ENCODE peak calls at places on chromosome 15, in four cellular contexts. E is GM12891, P is ovary, A is HCT116. J is an unnamed sample.
A peak's percentile ranks its signal among the peaks of the same experiment; 100 is the strongest.

GRCh38 chr15:83993591-83993990 is 242.0 kb upstream of the GOLGA6L4 start:
- DNase-seq in E (no peak), P (no peak), A (no peak), J (no peak)

GRCh38 chr15:74614744-74615312 is 808 bp upstream of the CLK3 start:
- DNase-seq in E (peak; percentile 58), P (peak; percentile 81), A (no peak), J (peak; percentile 88)

GRCh38 chr15:71716990-71717389 is 93.4 kb upstream of the NR2E3 start:
- DNase-seq in E (no peak), P (no peak), A (no peak), J (no peak)

GRCh38 chr15:52733696-52734255 is 54.6 kb upstream of the ATOSA start:
- DNase-seq in E (no peak), P (no peak), A (no peak), J (no peak)

GRCh38 chr15:101029971-101030661 is 111.0 kb downstream of the LRRK1 start:
- DNase-seq in E (no peak), P (no peak), A (no peak), J (no peak)

GRCh38 chr15:100349321-100349695 is 7.5 kb upstream of the ADAMTS17 start:
- DNase-seq in E (no peak), P (no peak), A (no peak), J (no peak)

GRCh38 chr15:95742836-95743235 is 587.7 kb upstream of the NR2F2 start:
- DNase-seq in E (no peak), P (peak; percentile 21), A (no peak), J (peak; percentile 2)

GRCh38 chr15:90989040-90989768 is 5.1 kb downstream of the PRC1 start:
- DNase-seq in E (no peak), P (no peak), A (no peak), J (no peak)

GRCh38 chr15:99447497-99448371 is 118.0 kb upstream of the MEF2A start:
- DNase-seq in E (no peak), P (no peak), A (no peak), J (peak; percentile 34)

GRCh38 chr15:53837263-53837662 is 77.8 kb upstream of the WDR72 start:
- DNase-seq in E (no peak), P (no peak), A (no peak), J (no peak)

GRCh38 chr15:43436395-43436794 is 56.6 kb downstream of the TP53BP1 start:
- DNase-seq in E (no peak), P (no peak), A (no peak), J (no peak)

GRCh38 chr15:101303408-101303807 is 8.4 kb upstream of the SNRPA1 start:
- DNase-seq in E (no peak), P (no peak), A (no peak), J (no peak)

GRCh38 chr15:46701347-46701746 is 1016.0 kb upstream of the SEMA6D start:
- DNase-seq in E (no peak), P (no peak), A (no peak), J (no peak)

GRCh38 chr15:32705450-32705849 is 12.4 kb upstream of the GREM1 start:
- DNase-seq in E (no peak), P (no peak), A (no peak), J (no peak)

GRCh38 chr15:96374494-96374893 is 44.0 kb downstream of the NR2F2 start:
- DNase-seq in E (no peak), P (peak; percentile 36), A (no peak), J (no peak)

GRCh38 chr15:24976932-24977331 is 22.1 kb downstream of the SNRPN start:
- DNase-seq in E (no peak), P (no peak), A (no peak), J (no peak)

GRCh38 chr15:65201918-65202317 is 9.4 kb downstream of the CILP start:
- DNase-seq in E (no peak), P (no peak), A (no peak), J (no peak)

GRCh38 chr15:72700076-72700475 is 14.1 kb downstream of the BBS4 start:
- DNase-seq in E (no peak), P (no peak), A (no peak), J (no peak)

GRCh38 chr15:47027322-47027946 is 689.9 kb upstream of the SEMA6D start:
- DNase-seq in E (no peak), P (no peak), A (no peak), J (no peak)

GRCh38 chr15:22980189-22981136 is at the start of gene CYFIP1:
- DNase-seq in E (peak; percentile 70), P (peak; percentile 83), A (peak; percentile 61), J (no peak)
- TF ChIP-seq POLR2A in E (no peak), P (no peak), A (no peak), J (no peak)

GRCh38 chr15:89088605-89089315 is 504 bp downstream of the ABHD2 start:
- DNase-seq in E (no peak), P (peak; percentile 50), A (no peak), J (peak; percentile 58)

GRCh38 chr15:89091667-89092220 is 3.5 kb downstream of the ABHD2 start:
- DNase-seq in E (no peak), P (no peak), A (no peak), J (peak; percentile 25)

GRCh38 chr15:89093509-89093908 is 5.3 kb downstream of the ABHD2 start:
- DNase-seq in E (no peak), P (peak; percentile 52), A (no peak), J (no peak)

GRCh38 chr15:89089316-89090230 is 1.3 kb downstream of the ABHD2 start:
- DNase-seq in E (no peak), P (no peak), A (no peak), J (peak; percentile 42)

DNA sequence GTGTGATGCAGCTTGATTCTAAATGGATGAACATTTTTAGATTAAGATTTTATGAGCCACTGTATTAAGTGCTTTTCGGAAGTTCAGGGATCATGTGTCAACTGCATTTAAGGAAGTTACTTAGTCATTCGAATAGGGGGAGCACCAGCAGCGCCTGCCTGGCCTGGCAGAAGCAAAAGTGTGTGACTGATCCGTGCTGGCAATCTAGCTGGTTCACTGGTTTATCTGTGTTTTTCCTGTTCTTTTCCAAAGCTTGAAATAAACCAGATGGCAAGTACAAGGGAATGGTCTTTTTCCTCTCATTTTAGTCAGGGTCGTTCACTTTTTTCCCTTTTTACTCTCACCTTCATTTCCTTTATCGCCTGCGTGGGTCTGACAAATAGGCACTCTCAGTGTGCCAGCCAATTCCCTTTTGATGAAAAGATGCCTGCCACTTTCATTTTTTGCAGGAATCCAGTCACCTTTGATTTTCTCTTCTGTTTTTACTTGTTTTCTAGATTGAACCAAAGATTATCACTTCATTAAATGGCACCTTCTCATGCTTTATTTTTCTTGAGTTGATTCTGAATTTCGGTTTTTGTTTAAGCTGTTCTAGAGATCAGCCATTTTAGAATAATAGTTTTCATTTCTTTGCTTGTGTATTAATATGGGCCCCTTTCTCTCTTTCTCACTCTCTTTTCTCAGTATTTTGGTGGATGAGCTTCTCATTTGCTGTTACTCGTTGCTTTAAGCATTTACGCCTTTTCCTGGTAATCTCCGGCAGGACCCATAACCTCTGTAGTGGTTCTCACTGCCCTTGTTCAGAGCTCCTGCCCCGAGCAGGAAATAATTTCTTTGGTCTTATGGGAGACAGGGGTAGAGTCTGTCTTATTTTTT is 2.8 kb downstream of the ABHD2 start:
- DNase-seq in E (no peak), P (peak; percentile 55), A (no peak), J (peak; percentile 71)
- TF ChIP-seq POLR2A in E (peak; percentile 40), P (no peak), A (no peak), J (peak; percentile 70)

GRCh38 chr15:23067416-23067815 is 28.0 kb upstream of the TUBGCP5 start:
- DNase-seq in E (no peak), P (no peak), A (no peak), J (no peak)
- TF ChIP-seq POLR2A in E (no peak), P (no peak), A (no peak), J (no peak)

GRCh38 chr15:76196949-76197315 is 114.3 kb downstream of the ETFA start:
- DNase-seq in E (no peak), P (no peak), A (no peak), J (no peak)
- TF ChIP-seq POLR2A in E (no peak), P (no peak), A (no peak), J (no peak)

GRCh38 chr15:67884009-67884408 is 44.2 kb upstream of the RNU6-1 start:
- DNase-seq in E (no peak), P (no peak), A (no peak), J (no peak)

GRCh38 chr15:67885848-67886247 is 46.0 kb upstream of the RNU6-1 start:
- DNase-seq in E (no peak), P (no peak), A (no peak), J (no peak)

GRCh38 chr15:67883228-67883773 is 43.5 kb upstream of the RNU6-1 start:
- DNase-seq in E (no peak), P (no peak), A (no peak), J (peak; percentile 29)

GRCh38 chr15:67882487-67883227 is 42.8 kb upstream of the RNU6-1 start:
- DNase-seq in E (no peak), P (no peak), A (no peak), J (peak; percentile 74)

DNA sequence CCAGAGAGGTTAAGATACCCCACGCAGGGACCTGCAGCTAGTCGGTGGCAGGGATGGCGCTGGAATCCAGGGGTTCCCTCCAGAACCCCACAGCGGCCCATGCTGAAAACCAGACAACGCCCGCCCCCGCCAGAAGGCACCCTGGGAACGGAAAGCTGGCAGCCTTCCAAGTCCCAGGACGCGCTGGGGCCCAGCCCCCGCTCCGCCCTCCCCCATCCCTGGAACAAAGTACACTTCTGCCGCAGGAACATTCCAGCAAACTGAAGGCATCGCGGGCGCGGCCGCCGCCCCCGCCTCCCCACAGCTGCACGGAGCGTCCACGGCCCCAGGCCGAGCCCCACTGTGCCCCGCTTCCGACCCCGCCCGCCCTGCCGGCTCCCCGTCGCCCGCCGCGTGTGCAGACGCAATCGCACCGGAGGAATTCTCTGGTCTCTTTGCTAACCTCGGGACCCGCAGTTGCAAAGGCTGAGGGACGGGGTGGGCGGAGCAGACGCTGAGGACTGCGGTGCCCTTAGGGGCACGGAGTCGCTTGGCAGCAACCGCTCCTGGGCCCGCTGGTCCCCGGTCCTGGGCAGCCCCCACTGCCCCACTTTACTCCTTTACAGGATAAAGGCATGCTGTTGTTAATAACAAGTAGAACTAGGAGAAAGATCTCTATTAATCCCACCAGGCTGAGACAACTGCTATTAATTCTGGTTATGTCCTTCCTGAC is 44.8 kb upstream of the RNU6-1 start:
- DNase-seq in E (no peak), P (peak; percentile 93), A (no peak), J (peak; percentile 84)
- TF ChIP-seq POLR2A in E (no peak), P (no peak), A (peak; percentile 35), J (peak; percentile 16)

GRCh38 chr15:40104296-40104864 is 4.3 kb downstream of the BMF start:
- DNase-seq in E (no peak), P (no peak), A (no peak), J (no peak)

GRCh38 chr15:40105517-40106202 is 3.0 kb downstream of the BMF start:
- DNase-seq in E (no peak), P (no peak), A (no peak), J (no peak)

GRCh38 chr15:40104865-40105516 is 3.7 kb downstream of the BMF start:
- DNase-seq in E (peak; percentile 53), P (peak; percentile 92), A (peak; percentile 73), J (peak; percentile 91)

GRCh38 chr15:40108061-40108854 is 421 bp downstream of the BMF start:
- DNase-seq in E (no peak), P (peak; percentile 82), A (no peak), J (peak; percentile 75)

GRCh38 chr15:40106203-40107161 is 2.2 kb downstream of the BMF start:
- DNase-seq in E (no peak), P (peak; percentile 71), A (no peak), J (peak; percentile 87)
- TF ChIP-seq POLR2A in E (no peak), P (no peak), A (no peak), J (no peak)

GRCh38 chr15:81296673-81297072 is 27.3 kb downstream of the STARD5 start:
- DNase-seq in E (peak; percentile 28), P (no peak), A (no peak), J (no peak)
- TF ChIP-seq POLR2A in E (peak; percentile 75), P (no peak), A (no peak), J (no peak)